ENCODE peak calls at places on chromosomes 5 and 9, in ten cellular contexts. A is cardiac muscle cell; Q is tibial artery; P is GM23338; C is ovary; Z is CD8-positive, alpha-beta T cell; D is PC-9; B is neural progenitor cell; N is IMR-90; S is OCI-LY7. K is an unnamed sample.

GRCh38 chr5:174371600-174372094 is 326.1 kb downstream of the NSG2 start:
- DNase-seq in A (no peak), Q (no peak), P (no peak), C (no peak), Z (no peak), D (peak; percentile 47), B (no peak), N (no peak), S (no peak), K (no peak)

GRCh38 chr5:98791928-98792580 is 18.6 kb downstream of the RGMB start:
- DNase-seq in A (no peak), Q (no peak), P (no peak), C (no peak), Z (no peak), D (no peak), B (no peak), N (no peak), S (no peak), K (no peak)

GRCh38 chr5:171808951-171809350 is 23.3 kb downstream of the SMIM23 start:
- DNase-seq in A (no peak), Q (no peak), P (no peak), C (no peak), Z (no peak), D (no peak), B (no peak), N (peak; percentile 71), S (no peak), K (no peak)

GRCh38 chr9:91724068-91724440 is 226.0 kb downstream of the ROR2 start:
- DNase-seq in A (no peak), Q (no peak), P (no peak), C (no peak), Z (no peak), D (no peak), B (no peak), N (no peak), S (no peak), K (no peak)

GRCh38 chr9:137441289-137441934 is at the start of gene ENTPD8:
- DNase-seq in A (no peak), Q (no peak), P (peak; percentile 92), C (no peak), Z (no peak), D (peak; percentile 91), B (peak; percentile 87), N (no peak), S (no peak), K (no peak)

GRCh38 chr5:150503977-150504620 is 3.8 kb upstream of the NDST1 start:
- DNase-seq in A (peak; percentile 57), Q (no peak), P (no peak), C (no peak), Z (no peak), D (no peak), B (no peak), N (no peak), S (no peak), K (no peak)

GRCh38 chr5:137564475-137564961 is 65.4 kb upstream of the SPOCK1 start:
- DNase-seq in A (no peak), Q (no peak), P (no peak), C (no peak), Z (no peak), D (no peak), B (peak; percentile 10), N (no peak), S (no peak), K (no peak)

GRCh38 chr5:171837522-171837921 is 51.9 kb downstream of the SMIM23 start:
- DNase-seq in A (no peak), Q (no peak), P (no peak), C (no peak), Z (no peak), D (no peak), B (no peak), N (no peak), S (no peak), K (no peak)

GRCh38 chr9:87701931-87702421 is 23.9 kb upstream of the CTSL start:
- DNase-seq in A (no peak), Q (no peak), P (peak; percentile 57), C (no peak), Z (no peak), D (no peak), B (peak; percentile 64), N (no peak), S (no peak), K (no peak)

GRCh38 chr9:113511856-113512761 is 48.6 kb downstream of the RGS3 start:
- DNase-seq in A (peak; percentile 58), Q (no peak), P (no peak), C (no peak), Z (peak; percentile 77), D (no peak), B (peak; percentile 60), N (peak; percentile 73), S (peak; percentile 38), K (no peak)

GRCh38 chr5:172733179-172733973 is 37.6 kb downstream of the DUSP1 start:
- DNase-seq in A (peak; percentile 98), Q (peak; percentile 95), P (peak; percentile 34), C (peak; percentile 71), Z (no peak), D (peak; percentile 89), B (peak; percentile 42), N (peak; percentile 90), S (no peak), K (peak; percentile 75)

GRCh38 chr5:32138839-32139493 is 35.2 kb downstream of the GOLPH3 start:
- DNase-seq in A (peak; percentile 18), Q (no peak), P (no peak), C (no peak), Z (peak; percentile 16), D (no peak), B (peak; percentile 5), N (peak; percentile 45), S (no peak), K (no peak)

GRCh38 chr5:17219431-17219830 is 2.0 kb downstream of the BASP1 start:
- DNase-seq in A (no peak), Q (no peak), P (no peak), C (no peak), Z (no peak), D (no peak), B (peak; percentile 16), N (no peak), S (no peak), K (no peak)

DNA sequence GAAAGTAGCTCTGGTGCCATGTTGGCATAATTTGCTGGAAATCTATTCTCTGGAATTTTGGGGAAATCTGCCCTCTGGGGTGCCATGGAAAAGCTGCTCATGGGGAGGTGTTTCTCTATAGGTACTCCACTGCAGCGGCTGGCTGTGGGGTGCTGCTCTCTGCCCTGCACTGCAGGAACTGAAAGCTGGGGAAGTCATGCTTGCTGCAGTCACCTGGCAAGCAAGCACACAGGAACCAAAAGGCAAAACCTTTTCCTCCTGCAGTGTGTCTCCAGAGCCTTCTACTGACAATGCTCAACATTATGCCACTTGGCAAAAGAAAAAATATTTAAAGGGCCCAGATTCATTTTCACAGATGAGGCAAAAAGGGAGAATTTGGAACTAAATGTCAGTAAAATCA is 25.8 kb upstream of the CARNMT1 start:
- DNase-seq in A (no peak), Q (no peak), P (no peak), C (no peak), Z (no peak), D (no peak), B (no peak), N (no peak), S (peak; percentile 86), K (no peak)
- H3K36me3 ChIP-seq in A (no peaks in the 10 kb centered on the region), Q (no peaks in the 10 kb centered on the region), P (no peaks in the 10 kb centered on the region), C (no peaks in the 10 kb centered on the region), Z (no peaks in the 10 kb centered on the region), D (no peaks in the 10 kb centered on the region), B (no peaks in the 10 kb centered on the region), N (no peaks in the 10 kb centered on the region), S (no peaks in the 10 kb centered on the region), K (no peaks in the 10 kb centered on the region)

DNA sequence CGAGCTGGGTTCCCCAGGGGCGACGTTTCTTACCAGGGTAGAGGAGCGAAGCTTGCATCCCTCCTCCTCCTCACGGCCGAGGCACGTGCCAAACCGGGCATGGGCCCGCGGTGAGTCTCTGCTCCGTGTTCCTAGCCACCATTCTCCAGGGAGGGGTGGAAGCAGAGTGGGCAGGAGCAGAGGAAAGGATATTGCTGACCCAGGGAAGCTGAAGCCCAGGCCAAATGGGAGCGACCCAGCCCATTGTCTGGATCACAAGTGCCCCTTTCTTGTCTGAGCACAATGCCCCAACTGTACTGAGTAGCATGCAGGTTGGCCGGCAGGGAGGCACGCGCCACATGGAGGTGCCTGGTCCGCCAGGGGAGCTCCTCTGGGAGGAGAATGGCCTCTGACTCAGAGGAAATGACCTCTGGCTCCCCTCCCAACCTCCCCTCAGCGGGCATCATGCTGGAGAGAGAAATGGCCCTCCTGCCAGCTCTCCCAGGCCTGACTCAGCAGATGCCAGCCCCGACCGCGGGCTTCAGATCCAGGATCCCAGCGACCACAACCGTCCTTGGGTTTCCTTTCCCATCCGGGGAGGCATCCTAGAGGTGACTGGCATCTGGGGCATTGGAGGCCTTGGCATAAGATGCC is 1.1 kb downstream of the PRR7 start:
- DNase-seq in A (peak; percentile 78), Q (no peak), P (peak; percentile 84), C (no peak), Z (no peak), D (peak; percentile 95), B (peak; percentile 85), N (peak; percentile 51), S (peak; percentile 43), K (no peak)
- H3K4me3 ChIP-seq in A (peak overlapping the region; percentile 58), Q (no peak overlapping the region), P (peak overlapping the region; percentile 80), C (peak overlapping the region; percentile 42), Z (peak overlapping the region; percentile 35), D (peak overlapping the region; percentile 68), B (peak overlapping the region; percentile 93), N (peak overlapping the region; percentile 1), S (peak overlapping the region; percentile 35), K (no peak overlapping the region)

GRCh38 chr9:95459867-95460626 is 56.7 kb downstream of the PTCH1 start:
- DNase-seq in A (no peak), Q (no peak), P (no peak), C (no peak), Z (no peak), D (no peak), B (no peak), N (peak; percentile 41), S (no peak), K (no peak)

GRCh38 chr9:95461448-95462381 is 55.1 kb downstream of the PTCH1 start:
- DNase-seq in A (no peak), Q (no peak), P (no peak), C (no peak), Z (no peak), D (no peak), B (no peak), N (no peak), S (no peak), K (no peak)

GRCh38 chr9:95463145-95464060 is 53.4 kb downstream of the PTCH1 start:
- DNase-seq in A (no peak), Q (no peak), P (no peak), C (no peak), Z (no peak), D (no peak), B (peak; percentile 31), N (no peak), S (peak; percentile 16), K (no peak)

GRCh38 chr9:95460627-95461164 is 56.1 kb downstream of the PTCH1 start:
- DNase-seq in A (no peak), Q (no peak), P (no peak), C (no peak), Z (no peak), D (no peak), B (no peak), N (no peak), S (no peak), K (no peak)

GRCh38 chr9:95462419-95463121 is 54.2 kb downstream of the PTCH1 start:
- DNase-seq in A (peak; percentile 96), Q (peak; percentile 43), P (peak; percentile 58), C (peak; percentile 74), Z (peak; percentile 67), D (no peak), B (peak; percentile 70), N (peak; percentile 94), S (peak; percentile 97), K (peak; percentile 42)
- TF ChIP-seq CTCF in A (no peak), Q (no peak), P (no peak), C (no peak), Z (no peak), D (no peak), B (no peak), N (no peak), S (no peak), K (no peak)

GRCh38 chr5:180301253-180301652 is 9.4 kb upstream of the MAPK9 start:
- DNase-seq in A (no peak), Q (no peak), P (no peak), C (no peak), Z (no peak), D (no peak), B (no peak), N (no peak), S (no peak), K (no peak)
- H3K36me3 ChIP-seq in A (peaks cover 23% of the 10 kb centered on the region), Q (no peaks in the 10 kb centered on the region), P (peaks cover 30% of the 10 kb centered on the region), C (no peaks in the 10 kb centered on the region), Z (no peaks in the 10 kb centered on the region), D (no peaks in the 10 kb centered on the region), B (no peaks in the 10 kb centered on the region), N (peaks cover 18% of the 10 kb centered on the region), S (no peaks in the 10 kb centered on the region), K (no peaks in the 10 kb centered on the region)